ENCODE peak calls at places on chromosome 20, in nine cellular contexts. M, E, J, I, R, F, Y, Q and O are unnamed samples. For H3K9me3, the result is how much of the 10 kb centered on the place peaks cover.

GRCh38 chr20:37202267-37202943 is 23.1 kb upstream of the MROH8 start:
- DNase-seq in M (peak), E (peak), J (no peak), I (peak), R (no peak), F (no peak), Y (no peak), Q (peak), O (no peak)

GRCh38 chr20:460180-460579 is 2.2 kb downstream of the TBC1D20 start:
- DNase-seq in M (no peak), E (no peak), J (no peak), I (no peak), R (no peak), F (no peak), Y (no peak), Q (no peak), O (no peak)

GRCh38 chr20:1427457-1428054 is 34.7 kb upstream of the FKBP1A start:
- DNase-seq in M (no peak), E (no peak), J (no peak), I (peak), R (no peak), F (no peak), Y (no peak), Q (peak), O (no peak)

GRCh38 chr20:48463916-48464315 is 363.9 kb downstream of the PREX1 start:
- DNase-seq in M (no peak), E (no peak), J (peak), I (peak), R (no peak), F (no peak), Y (no peak), Q (peak), O (no peak)

GRCh38 chr20:36145877-36146707 is 8.4 kb upstream of the EPB41L1 start:
- DNase-seq in M (no peak), E (no peak), J (no peak), I (peak), R (no peak), F (peak), Y (no peak), Q (peak), O (no peak)

GRCh38 chr20:43539975-43540672 is 18.7 kb upstream of the SGK2 start:
- DNase-seq in M (no peak), E (no peak), J (no peak), I (no peak), R (no peak), F (peak), Y (no peak), Q (no peak), O (no peak)

GRCh38 chr20:10209091-10209490 is 9.5 kb upstream of the SNAP25 start:
- DNase-seq in M (no peak), E (no peak), J (no peak), I (peak), R (no peak), F (no peak), Y (no peak), Q (peak), O (no peak)

GRCh38 chr20:57435498-57436222 is 44.5 kb downstream of the RBM38 start:
- DNase-seq in M (peak), E (peak), J (peak), I (no peak), R (peak), F (peak), Y (peak), Q (peak), O (peak)

GRCh38 chr20:63876489-63877036 is 11.5 kb downstream of the TPD52L2 start:
- DNase-seq in M (no peak), E (no peak), J (peak), I (no peak), R (no peak), F (no peak), Y (no peak), Q (no peak), O (no peak)

GRCh38 chr20:40535816-40536215 is 153.2 kb downstream of the MAFB start:
- DNase-seq in M (no peak), E (no peak), J (no peak), I (no peak), R (no peak), F (no peak), Y (no peak), Q (peak), O (no peak)

GRCh38 chr20:64065973-64066341 is 3.0 kb downstream of the TCEA2 start:
- DNase-seq in M (no peak), E (no peak), J (no peak), I (peak), R (peak), F (no peak), Y (no peak), Q (peak), O (no peak)

GRCh38 chr20:15496501-15497039 is 1076.7 kb downstream of the KIF16B start:
- DNase-seq in M (no peak), E (no peak), J (no peak), I (no peak), R (no peak), F (no peak), Y (no peak), Q (no peak), O (no peak)

GRCh38 chr20:48064929-48065328 is 279.6 kb upstream of the SULF2 start:
- DNase-seq in M (no peak), E (no peak), J (no peak), I (peak), R (no peak), F (no peak), Y (no peak), Q (peak), O (no peak)

GRCh38 chr20:51534764-51535386 is 7.6 kb downstream of the NFATC2 start:
- DNase-seq in M (no peak), E (no peak), J (no peak), I (no peak), R (no peak), F (no peak), Y (no peak), Q (no peak), O (no peak)

GRCh38 chr20:43563429-43563828 is 4.6 kb downstream of the SGK2 start:
- DNase-seq in M (no peak), E (no peak), J (no peak), I (peak), R (no peak), F (no peak), Y (no peak), Q (peak), O (no peak)

GRCh38 chr20:44598413-44599290 is 16.3 kb downstream of the PKIG start:
- DNase-seq in M (no peak), E (no peak), J (peak), I (peak), R (no peak), F (no peak), Y (no peak), Q (peak), O (no peak)

GRCh38 chr20:63044204-63044600 is 37.4 kb upstream of the BHLHE23 start:
- DNase-seq in M (no peak), E (no peak), J (peak), I (no peak), R (no peak), F (no peak), Y (no peak), Q (no peak), O (no peak)

GRCh38 chr20:3103369-3104032 is 19.0 kb upstream of the AVP start:
- DNase-seq in M (no peak), E (no peak), J (no peak), I (no peak), R (no peak), F (no peak), Y (no peak), Q (no peak), O (no peak)

DNA sequence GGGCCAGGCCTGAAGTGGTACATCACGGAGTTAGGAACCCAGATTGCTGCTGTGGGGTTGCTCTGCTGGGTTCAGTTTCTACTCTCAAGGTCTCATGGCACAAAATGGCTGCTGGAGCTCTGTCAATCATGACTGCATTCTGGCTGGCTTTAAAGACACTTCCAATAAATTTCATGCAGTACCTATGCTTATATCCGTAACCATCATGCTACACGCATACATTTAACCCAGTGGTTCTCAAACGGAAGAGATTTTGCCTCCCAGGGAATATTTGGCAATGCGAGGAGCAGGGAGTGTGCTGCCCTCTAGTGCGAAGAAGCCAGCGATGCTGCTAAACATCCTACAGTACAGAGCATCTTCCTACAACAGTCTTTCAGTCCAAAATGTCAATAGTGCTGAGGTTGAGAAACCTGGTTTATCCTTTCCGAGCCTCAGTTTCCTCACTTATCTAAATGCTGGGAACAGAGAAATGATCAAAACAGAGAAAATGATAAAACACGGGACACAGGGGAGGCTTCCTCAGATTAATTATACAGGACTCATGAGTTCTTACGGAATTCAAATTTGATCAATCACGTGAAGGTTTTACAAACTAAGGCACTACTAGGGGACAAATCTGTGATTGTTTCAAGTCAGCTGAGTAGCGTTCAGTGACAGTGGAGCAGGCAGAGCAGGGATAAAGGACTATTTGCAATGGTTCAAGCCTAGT is 9.6 kb upstream of the SLC2A10 start:
- DNase-seq in M (no peak), E (no peak), J (no peak), I (peak), R (no peak), F (no peak), Y (no peak), Q (peak), O (no peak)
- TF ChIP-seq CTCF in M (no peak), E (no peak), J (no peak), I (peak), R (peak), F (no peak), Y (no peak), Q (peak), O (peak)

DNA sequence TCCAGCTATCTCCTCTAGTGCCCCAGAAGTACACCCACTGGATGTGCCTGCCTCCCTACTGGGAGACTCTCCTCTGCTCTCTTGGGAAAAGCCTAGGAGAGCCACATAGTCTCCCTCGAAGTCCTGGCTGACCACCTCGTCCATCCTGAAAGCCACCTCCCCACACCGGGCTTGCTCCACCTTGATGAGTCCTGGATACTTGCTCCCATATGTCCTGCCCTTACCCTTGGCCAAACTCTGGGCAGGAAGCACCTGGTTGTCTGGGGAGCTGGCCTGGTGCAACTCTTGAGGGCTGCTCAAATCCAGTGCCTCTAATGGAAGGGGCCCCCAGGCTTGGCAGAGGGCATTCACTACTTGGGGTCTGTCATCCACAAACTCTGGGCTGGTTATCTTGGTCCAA is 19.3 kb downstream of the KIAA1755 start:
- DNase-seq in M (no peak), E (no peak), J (peak), I (no peak), R (no peak), F (no peak), Y (no peak), Q (no peak), O (no peak)
- H3K9me3 ChIP-seq in M (under half), E (under half), J (under half), I (under half), R (under half), F (under half), Y (under half), Q (under half), O (under half)

GRCh38 chr20:34004790-34005457 is 11.2 kb downstream of the RALY start:
- DNase-seq in M (no peak), E (no peak), J (no peak), I (no peak), R (no peak), F (no peak), Y (no peak), Q (no peak), O (no peak)
- TF ChIP-seq CTCF in M (no peak), E (no peak), J (no peak), I (no peak), R (no peak), F (no peak), Y (no peak), Q (no peak), O (no peak)

GRCh38 chr20:56222945-56223344 is 25.6 kb upstream of the MC3R start:
- DNase-seq in M (no peak), E (peak), J (no peak), I (no peak), R (no peak), F (no peak), Y (no peak), Q (no peak), O (no peak)
- H3K9me3 ChIP-seq in M (under half), E (under half), J (under half), I (under half), R (under half), F (under half), Y (under half), Q (under half), O (under half)

DNA sequence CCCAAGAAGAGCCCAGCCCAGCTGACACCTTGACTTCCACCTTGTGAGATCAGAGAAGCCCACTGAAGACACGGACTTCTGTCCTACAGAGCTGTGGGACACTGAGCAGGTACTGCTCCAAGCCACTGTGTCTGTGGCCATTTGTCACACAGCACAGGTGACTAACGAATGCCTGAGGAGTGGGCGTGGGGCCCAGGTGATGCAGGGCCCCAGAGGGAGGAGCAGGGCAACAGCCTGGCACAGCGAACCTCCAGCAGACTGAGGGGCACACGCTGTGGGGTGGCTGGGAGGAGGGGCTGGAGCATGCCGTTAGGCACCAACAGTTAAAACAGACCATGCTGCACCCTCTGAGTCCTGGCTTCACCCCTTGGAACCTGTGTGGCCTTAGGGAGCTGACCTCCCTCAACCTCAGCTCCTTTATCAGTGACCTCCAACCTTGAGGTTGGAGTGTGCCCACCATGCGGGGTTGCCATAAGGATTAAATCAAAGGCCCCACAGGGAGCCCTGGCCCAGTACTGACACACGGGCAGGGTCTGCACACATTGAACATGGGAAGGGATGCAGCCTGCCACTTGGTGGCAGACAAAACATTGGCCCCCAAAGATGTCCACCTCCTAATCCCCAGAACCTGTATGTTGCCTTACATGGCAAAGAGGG is 119.9 kb upstream of the CST7 start:
- DNase-seq in M (no peak), E (no peak), J (no peak), I (no peak), R (no peak), F (no peak), Y (no peak), Q (no peak), O (no peak)
- TF ChIP-seq CTCF in M (no peak), E (no peak), J (no peak), I (no peak), R (no peak), F (no peak), Y (no peak), Q (no peak), O (no peak)

GRCh38 chr20:59565768-59566461 is 38.4 kb upstream of the PHACTR3 start:
- DNase-seq in M (no peak), E (no peak), J (peak), I (no peak), R (no peak), F (no peak), Y (no peak), Q (no peak), O (no peak)

GRCh38 chr20:59564171-59564570 is 40.2 kb upstream of the PHACTR3 start:
- DNase-seq in M (no peak), E (no peak), J (no peak), I (no peak), R (no peak), F (no peak), Y (no peak), Q (no peak), O (no peak)

GRCh38 chr20:59566631-59567524 is 37.5 kb upstream of the PHACTR3 start:
- DNase-seq in M (no peak), E (no peak), J (peak), I (no peak), R (no peak), F (peak), Y (no peak), Q (no peak), O (no peak)

GRCh38 chr20:59567585-59568508 is 36.5 kb upstream of the PHACTR3 start:
- DNase-seq in M (no peak), E (no peak), J (peak), I (no peak), R (no peak), F (no peak), Y (no peak), Q (no peak), O (no peak)

GRCh38 chr20:59564943-59565342 is 39.4 kb upstream of the PHACTR3 start:
- DNase-seq in M (no peak), E (no peak), J (no peak), I (no peak), R (no peak), F (no peak), Y (no peak), Q (no peak), O (no peak)
- H3K9me3 ChIP-seq in M (under half), E (under half), J (under half), I (under half), R (under half), F (under half), Y (under half), Q (under half), O (under half)

GRCh38 chr20:33666293-33667244 is at the start of gene ACTL10:
- DNase-seq in M (peak), E (peak), J (peak), I (peak), R (peak), F (peak), Y (peak), Q (peak), O (peak)

GRCh38 chr20:33668087-33668790 is 1.5 kb downstream of the ACTL10 start:
- DNase-seq in M (no peak), E (peak), J (peak), I (no peak), R (peak), F (peak), Y (peak), Q (no peak), O (peak)

GRCh38 chr20:33669224-33669623 is 2.5 kb downstream of the ACTL10 start:
- DNase-seq in M (no peak), E (no peak), J (no peak), I (no peak), R (no peak), F (no peak), Y (no peak), Q (no peak), O (no peak)

GRCh38 chr20:33668791-33669155 is 2.0 kb downstream of the ACTL10 start:
- DNase-seq in M (no peak), E (no peak), J (no peak), I (no peak), R (no peak), F (no peak), Y (no peak), Q (no peak), O (no peak)

GRCh38 chr20:33667245-33668086 is 723 bp downstream of the ACTL10 start:
- DNase-seq in M (peak), E (peak), J (peak), I (peak), R (peak), F (peak), Y (no peak), Q (peak), O (peak)
- TF ChIP-seq CTCF in M (no peak), E (no peak), J (no peak), I (no peak), R (no peak), F (no peak), Y (no peak), Q (no peak), O (no peak)